ENCODE peak calls at places on chromosome 1, in five cellular contexts. U is IMR-90, T is endothelial cell of umbilical vein, F is GM12891, J is body of pancreas. S is an unnamed sample.

GRCh38 chr1:205318231-205318991 is 3.1 kb downstream of the NUAK2 start:
- DNase-seq in J (no peak), T (no peak), U (no peak), F (no peak), S (no peak)

GRCh38 chr1:198604973-198605372 is 33.9 kb upstream of the PTPRC start:
- DNase-seq in J (no peak), T (peak), F (no peak), U (no peak), S (peak)

GRCh38 chr1:43529206-43529731 is 1.4 kb upstream of the PTPRF start:
- DNase-seq in F (peak), T (peak), J (peak), U (peak), S (peak)

GRCh38 chr1:172719694-172720138 is 60.8 kb downstream of the FASLG start:
- DNase-seq in U (peak), J (no peak), T (peak), F (no peak), S (peak)

GRCh38 chr1:110282395-110282794 is 56.8 kb upstream of the RBM15 start:
- DNase-seq in U (no peak), T (no peak), F (no peak), J (no peak), S (no peak)

GRCh38 chr1:247845693-247846017 is 4.0 kb upstream of the OR11L1 start:
- DNase-seq in U (no peak), J (no peak), T (no peak), F (no peak), S (no peak)

GRCh38 chr1:92833840-92834239 is 2.0 kb downstream of the RPL5 start:
- DNase-seq in F (no peak), U (no peak), T (no peak), J (no peak), S (peak)

GRCh38 chr1:67897270-67897949 is 64.1 kb upstream of the GNG12 start:
- DNase-seq in J (no peak), F (no peak), T (peak), U (peak), S (no peak)

GRCh38 chr1:32993215-32993566 is 28.6 kb upstream of the RNF19B start:
- DNase-seq in U (no peak), T (no peak), J (no peak), F (no peak), S (no peak)

GRCh38 chr1:66642992-66643391 is 109.0 kb downstream of the SGIP1 start:
- DNase-seq in U (peak), J (no peak), T (no peak), F (no peak), S (no peak)

GRCh38 chr1:169240449-169241242 is 127.0 kb downstream of the NME7 start:
- DNase-seq in J (no peak), U (peak), F (no peak), T (peak), S (peak)

GRCh38 chr1:113223546-113223945 is 150.5 kb downstream of the LRIG2 start:
- DNase-seq in U (no peak), F (no peak), T (no peak), J (peak), S (no peak)

GRCh38 chr1:155127105-155127671 is 488 bp upstream of the EFNA1 start:
- DNase-seq in J (peak), U (peak), T (peak), F (no peak), S (peak)

GRCh38 chr1:224784606-224785328 is 144.7 kb upstream of the DNAH14 start:
- DNase-seq in T (no peak), J (no peak), U (peak), F (no peak), S (no peak)

GRCh38 chr1:4172659-4173599 is 272.9 kb upstream of the C1orf174 start:
- DNase-seq in J (no peak), U (no peak), T (no peak), F (no peak), S (no peak)

GRCh38 chr1:235878082-235878781 is 11.5 kb upstream of the LYST start:
- DNase-seq in F (no peak), J (no peak), U (no peak), T (peak), S (no peak)

GRCh38 chr1:42758641-42759040 is 8.2 kb downstream of the P3H1 start:
- DNase-seq in J (no peak), T (no peak), U (no peak), F (no peak), S (no peak)

GRCh38 chr1:119859647-119860046 is 36.7 kb downstream of the ADAM30 start:
- DNase-seq in J (no peak), F (no peak), U (peak), T (peak), S (peak)

GRCh38 chr1:158649052-158649451 is 37.5 kb downstream of the SPTA1 start:
- DNase-seq in J (no peak), U (no peak), T (no peak), F (no peak), S (no peak)

GRCh38 chr1:172885411-172885810 is 165.3 kb downstream of the TNFSF18 start:
- DNase-seq in J (no peak), U (no peak), F (no peak), T (no peak), S (no peak)

GRCh38 chr1:86015375-86015774 is 141.2 kb downstream of the COL24A1 start:
- DNase-seq in T (no peak), U (no peak), J (no peak), F (no peak), S (no peak)

GRCh38 chr1:228045405-228045804 is 37.1 kb upstream of the ARF1 start:
- DNase-seq in U (no peak), T (no peak), J (no peak), F (no peak), S (no peak)

GRCh38 chr1:207897188-207897587 is 13.7 kb downstream of the CD34 start:
- DNase-seq in J (no peak), T (peak), U (no peak), F (no peak), S (peak)

GRCh38 chr1:30422251-30422650 is 301.1 kb downstream of the MATN1 start:
- DNase-seq in F (no peak), J (no peak), T (no peak), U (no peak), S (no peak)

GRCh38 chr1:110982320-110982719 is 18.6 kb upstream of the LRIF1 start:
- DNase-seq in T (no peak), F (no peak), U (no peak), J (no peak), S (no peak)

GRCh38 chr1:116868386-116868785 is 41.3 kb upstream of the PTGFRN start:
- DNase-seq in J (no peak), T (no peak), F (no peak), U (no peak), S (no peak)

GRCh38 chr1:64748706-64749105 is 3.8 kb downstream of the RAVER2 start:
- DNase-seq in T (no peak), J (no peak), F (no peak), U (no peak), S (no peak)

GRCh38 chr1:5887436-5888290 is 104.6 kb downstream of the NPHP4 start:
- DNase-seq in J (no peak), T (peak), F (no peak), U (no peak), S (no peak)

GRCh38 chr1:143735764-143736461 is 235.9 kb downstream of the FAM72C start:
- DNase-seq in U (no peak), F (no peak), T (peak), J (no peak), S (no peak)

GRCh38 chr1:51175278-51175677 is 60.8 kb upstream of the RNF11 start:
- DNase-seq in J (no peak), T (no peak), U (no peak), F (no peak), S (no peak)

GRCh38 chr1:8347635-8348034 is 29.7 kb downstream of the SLC45A1 start:
- DNase-seq in U (no peak), T (no peak), J (no peak), F (no peak), S (no peak)

GRCh38 chr1:56152635-56153034 is 426.7 kb downstream of the PLPP3 start:
- DNase-seq in J (no peak), F (no peak), T (no peak), U (no peak), S (no peak)

GRCh38 chr1:240987928-240988327 is 369.1 kb downstream of the RGS7 start:
- DNase-seq in F (no peak), J (no peak), T (no peak), U (no peak), S (no peak)

GRCh38 chr1:42926870-42927242 is 31.8 kb downstream of the SLC2A1 start:
- DNase-seq in F (no peak), J (no peak), U (no peak), T (no peak), S (no peak)

GRCh38 chr1:35769188-35769758 is 505 bp downstream of the CLSPN start:
- DNase-seq in F (peak), T (peak), J (peak), U (peak), S (peak)
- TF ChIP-seq POLR2A in F (peak), T (peak), J (peak), U (no peak), S (no peak)

GRCh38 chr1:26692793-26693490 is 2.9 kb upstream of the ARID1A start:
- DNase-seq in T (peak), F (peak), J (peak), U (peak), S (peak)
- TF ChIP-seq POLR2A in T (no peak), F (peak), J (peak), U (peak), S (peak)

DNA sequence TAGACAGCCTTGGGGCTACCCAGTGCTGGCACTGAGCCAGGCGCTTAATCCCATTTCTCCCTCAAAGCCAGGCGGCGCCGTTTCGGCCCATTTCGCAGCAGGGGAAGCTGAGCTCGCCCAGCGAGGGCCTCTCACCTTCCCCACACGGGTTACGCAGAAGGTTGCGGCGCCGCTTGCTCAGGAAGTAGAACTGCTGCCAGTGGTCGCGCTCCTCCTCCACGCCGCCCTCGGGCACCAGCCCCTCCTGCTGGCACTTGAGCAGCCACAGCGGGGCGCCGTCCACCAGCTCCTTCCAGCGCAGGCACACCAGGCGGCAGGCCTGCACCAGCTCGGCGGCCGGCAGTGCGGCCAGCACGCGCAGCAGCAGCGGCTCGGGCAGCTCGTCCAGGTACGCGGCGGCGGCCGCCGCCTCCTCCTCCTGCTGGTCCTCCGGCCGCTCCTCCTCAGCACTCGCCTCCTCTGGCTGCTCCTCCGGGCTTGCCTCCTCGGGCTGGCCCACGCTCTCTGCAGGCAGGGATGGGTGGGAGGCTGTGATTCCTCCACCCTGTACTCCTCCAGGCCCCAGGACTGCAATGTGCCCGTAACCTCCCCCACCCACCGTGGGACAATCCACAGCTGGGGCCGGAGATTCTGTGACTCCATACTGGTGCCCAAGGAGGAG is 3.8 kb downstream of the FBXO2 start:
- DNase-seq in U (peak), J (peak), F (peak), T (peak), S (peak)
- TF ChIP-seq POLR2A in U (no peak), J (peak), F (no peak), T (no peak), S (no peak)

DNA sequence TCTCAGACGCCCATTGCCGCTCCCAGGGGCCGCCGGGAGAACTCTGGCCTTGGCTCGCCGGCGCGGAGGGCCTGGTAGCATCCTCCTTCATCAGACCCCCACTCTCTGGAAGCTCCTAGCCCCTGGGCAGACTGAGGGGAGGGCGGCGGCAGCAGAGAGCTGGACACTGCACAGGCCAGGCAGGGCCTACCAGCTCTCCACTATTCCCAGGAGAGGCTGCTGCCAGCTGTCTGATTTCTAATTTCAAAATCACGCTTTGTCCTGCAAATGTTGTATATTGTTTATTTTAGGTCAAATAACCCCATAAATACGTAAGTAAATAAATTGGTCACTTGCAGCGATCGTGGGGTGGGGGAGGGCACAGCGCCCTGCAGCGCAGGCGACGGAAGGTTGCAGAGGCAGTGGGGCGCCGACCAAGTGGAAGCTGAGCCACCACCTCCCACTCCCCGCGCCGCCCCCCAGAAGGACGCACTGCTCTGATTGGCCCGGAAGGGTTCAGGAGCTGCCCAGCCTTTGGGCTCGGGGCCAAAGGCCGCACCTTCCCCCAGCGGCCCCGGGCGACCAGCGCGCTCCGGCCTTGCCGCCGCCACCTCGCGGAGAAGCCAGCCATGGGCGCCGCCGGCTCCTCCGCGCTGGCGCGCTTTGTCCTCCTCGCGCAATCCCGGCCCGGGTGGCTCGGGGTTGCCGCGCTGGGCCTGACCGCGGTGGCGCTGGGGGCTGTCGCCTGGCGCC is at the start of gene MTARC1:
- DNase-seq in T (peak), J (peak), U (no peak), F (no peak), S (peak)
- TF ChIP-seq POLR2A in T (no peak), J (peak), U (no peak), F (no peak), S (no peak)

GRCh38 chr1:192159769-192160168 is 1.5 kb downstream of the RGS18 start:
- DNase-seq in F (no peak), T (peak), U (no peak), J (no peak), S (no peak)

GRCh38 chr1:192160186-192160585 is 1.9 kb downstream of the RGS18 start:
- DNase-seq in T (no peak), J (no peak), F (no peak), U (peak), S (no peak)

GRCh38 chr1:192159034-192159433 is 772 bp downstream of the RGS18 start:
- DNase-seq in U (no peak), F (no peak), J (no peak), T (no peak), S (no peak)

GRCh38 chr1:192157067-192157466 is 1.2 kb upstream of the RGS18 start:
- DNase-seq in U (no peak), J (no peak), F (no peak), T (no peak), S (no peak)

GRCh38 chr1:192158181-192158580 is at the start of gene RGS18:
- DNase-seq in J (no peak), T (no peak), F (no peak), U (peak), S (no peak)
- TF ChIP-seq POLR2A in J (no peak), T (no peak), F (no peak), U (no peak), S (no peak)

S was measured in erythroblast.